ENCODE peak calls at places on chromosomes 3 and 15, in six cellular contexts. Z is transverse colon, Q is GM10248, G is ovary, T is left ventricle myocardium inferior, N is GM13977. F is an unnamed sample.

GRCh38 chr3:46946856-46947544 is 29.5 kb downstream of the CCDC12 start:
- DNase-seq in Z (peak; percentile 67), Q (no peak), G (no peak), T (no peak), N (no peak), F (no peak)

GRCh38 chr15:64634020-64634419 is 141.4 kb downstream of the RBPMS2 start:
- DNase-seq in Z (peak; percentile 24), Q (peak; percentile 63), G (no peak), T (no peak), N (peak; percentile 65), F (peak; percentile 24)

GRCh38 chr15:78955355-78955754 is 10.5 kb upstream of the CTSH start:
- DNase-seq in Z (no peak), Q (no peak), G (no peak), T (no peak), N (no peak), F (no peak)

GRCh38 chr3:170717410-170718402 is 131.8 kb upstream of the SLC7A14 start:
- DNase-seq in Z (no peak), Q (no peak), G (no peak), T (peak; percentile 18), N (no peak), F (no peak)

GRCh38 chr3:59185586-59186381 is 136.0 kb upstream of the CFAP20DC start:
- DNase-seq in Z (no peak), Q (no peak), G (no peak), T (no peak), N (no peak), F (no peak)

GRCh38 chr15:69612112-69612511 is 159.5 kb downstream of the RPLP1 start:
- DNase-seq in Z (no peak), Q (no peak), G (no peak), T (peak; percentile 22), N (no peak), F (no peak)

GRCh38 chr3:143155756-143156155 is 36.2 kb downstream of the CHST2 start:
- DNase-seq in Z (no peak), Q (no peak), G (no peak), T (no peak), N (no peak), F (no peak)

GRCh38 chr15:94075349-94075748 is 156.0 kb upstream of the MCTP2 start:
- DNase-seq in Z (peak; percentile 34), Q (no peak), G (peak; percentile 78), T (peak; percentile 76), N (no peak), F (no peak)

GRCh38 chr3:109803274-109803673 is 465.9 kb upstream of the DPPA4 start:
- DNase-seq in Z (no peak), Q (no peak), G (no peak), T (no peak), N (no peak), F (no peak)

GRCh38 chr3:107117922-107118576 is 259.2 kb upstream of the CCDC54 start:
- DNase-seq in Z (no peak), Q (peak; percentile 29), G (peak; percentile 62), T (no peak), N (peak; percentile 48), F (peak; percentile 60)
- TF ChIP-seq CTCF in Z (no peak), Q (peak; percentile 51), G (peak; percentile 63), T (peak; percentile 56), N (peak; percentile 55), F (peak; percentile 51)

DNA sequence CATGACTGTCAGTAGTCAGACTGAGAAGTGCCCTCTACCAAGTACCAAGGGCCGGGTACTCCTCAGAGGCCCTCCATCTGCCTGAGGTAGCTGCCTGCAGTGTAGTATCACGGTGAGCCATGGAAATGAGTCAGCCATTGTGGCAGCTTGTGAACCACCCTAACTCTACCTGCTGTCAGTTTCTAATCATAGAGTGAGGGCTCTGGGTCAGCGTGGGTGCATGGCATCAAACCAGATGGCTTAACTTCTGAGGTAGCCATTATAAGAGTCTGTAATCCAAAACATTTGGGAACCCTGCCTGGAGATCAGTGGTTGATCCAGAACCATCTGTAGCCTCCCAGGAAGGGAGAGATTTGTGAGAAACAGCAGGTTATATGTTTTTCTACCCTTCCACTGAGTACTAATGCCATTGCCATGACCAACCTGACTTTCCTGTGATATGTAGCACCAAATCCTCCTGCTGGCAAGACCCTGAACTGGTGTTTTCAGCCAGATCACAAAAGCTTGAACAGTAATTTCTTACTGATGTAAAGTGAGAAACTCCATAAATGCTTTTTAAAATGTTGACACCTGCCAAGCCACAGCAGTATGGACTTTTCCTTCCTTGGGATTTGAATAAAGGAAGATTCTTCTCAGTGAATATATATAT is 38.9 kb downstream of the ABHD2 start:
- DNase-seq in Z (no peak), Q (no peak), G (no peak), T (no peak), N (no peak), F (no peak)
- TF ChIP-seq CTCF in Z (no peak), Q (no peak), G (no peak), T (no peak), N (no peak), F (peak; percentile 17)

DNA sequence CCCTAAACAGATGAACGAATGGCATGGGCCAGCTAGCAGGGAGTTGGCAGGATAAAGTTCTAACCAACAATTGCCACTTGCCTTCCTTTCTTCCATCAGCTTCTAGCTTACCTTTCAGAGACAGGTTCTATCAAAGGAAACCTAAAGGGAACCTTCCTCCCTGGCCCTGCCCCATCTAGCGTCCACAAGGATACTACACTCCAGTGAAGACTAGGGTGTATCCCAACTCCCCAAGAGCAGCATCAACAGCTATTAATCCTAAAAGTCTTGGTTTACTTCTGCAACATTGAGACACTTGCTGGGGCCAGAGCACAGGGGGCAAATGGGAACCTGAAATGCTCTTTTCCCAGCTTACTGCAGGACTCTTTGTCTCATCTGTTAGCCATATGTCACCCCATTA is 37.0 kb upstream of the TMC3 start:
- DNase-seq in Z (no peak), Q (no peak), G (no peak), T (no peak), N (no peak), F (no peak)
- TF ChIP-seq CTCF in Z (no peak), Q (no peak), G (no peak), T (no peak), N (no peak), F (no peak)

DNA sequence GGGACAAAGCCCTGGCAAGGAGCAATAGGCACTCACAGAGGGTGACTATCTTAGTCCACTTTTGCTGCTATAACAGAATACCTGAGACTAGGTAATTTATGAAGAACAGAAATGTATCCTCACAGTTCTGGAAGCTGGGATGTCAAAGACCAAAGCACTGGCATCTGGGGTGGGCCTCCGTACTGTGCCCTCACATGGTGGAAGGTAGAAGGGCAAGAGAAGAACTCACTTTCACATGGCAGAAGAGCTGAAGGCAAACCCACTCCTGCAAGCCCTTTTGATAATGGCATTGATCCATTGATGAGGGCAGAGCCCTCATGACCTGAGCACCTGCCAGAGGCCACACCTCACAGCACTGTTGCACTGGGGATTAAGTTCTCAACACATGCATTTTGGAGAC is 173.4 kb upstream of the C2CD4B start:
- DNase-seq in Z (no peak), Q (no peak), G (no peak), T (no peak), N (no peak), F (no peak)
- TF ChIP-seq CTCF in Z (no peak), Q (no peak), G (no peak), T (no peak), N (no peak), F (no peak)

F was measured in endothelial cell.